ENCODE peak calls at places on chromosomes 11 and 22, in ten cellular contexts. V is transverse colon, A is Panc1, L is GM12878, M is K562, Q is breast epithelium, D is sigmoid colon, J is H1, W is prostate gland, C is suprapubic skin. O is an unnamed sample.

GRCh38 chr22:42425989-42426355 is 6.2 kb downstream of the NFAM1 start:
- DNase-seq in L (no peak), Q (no peak), A (no peak), C (no peak), M (peak; percentile 44), V (no peak), J (no peak), W (no peak), D (no peak), O (no peak)

GRCh38 chr11:87889126-87889525 is 286.1 kb downstream of the RAB38 start:
- DNase-seq in D (no peak), C (no peak), J (no peak), L (no peak), M (no peak), W (no peak), Q (no peak), A (no peak), V (no peak), O (no peak)

GRCh38 chr11:104339383-104339831 is 175.5 kb upstream of the PDGFD start:
- DNase-seq in L (no peak), Q (no peak), V (no peak), A (no peak), W (no peak), M (no peak), D (no peak), C (no peak), J (no peak), O (no peak)

GRCh38 chr22:27669798-27670599 is 131.6 kb downstream of the MN1 start:
- DNase-seq in J (no peak), D (no peak), V (no peak), M (peak; percentile 28), L (no peak), W (no peak), C (no peak), A (no peak), Q (no peak), O (peak; percentile 53)

GRCh38 chr11:61834278-61835004 is 6.3 kb downstream of the FADS2 start:
- DNase-seq in D (no peak), Q (no peak), V (no peak), C (no peak), W (no peak), A (no peak), L (peak; percentile 87), M (peak; percentile 94), J (no peak), O (peak; percentile 78)

GRCh38 chr22:50304528-50305392 is 2.7 kb downstream of the PLXNB2 start:
- DNase-seq in W (no peak), V (peak; percentile 56), C (no peak), L (no peak), J (no peak), D (peak; percentile 80), Q (peak; percentile 20), M (peak; percentile 64), A (no peak), O (no peak)

GRCh38 chr11:111308140-111308539 is 9.8 kb downstream of the POU2AF3 start:
- DNase-seq in Q (no peak), C (no peak), A (no peak), L (no peak), J (no peak), M (no peak), V (peak; percentile 87), D (no peak), W (no peak), O (no peak)

GRCh38 chr11:18384157-18384641 is 10.2 kb upstream of the LDHA start:
- DNase-seq in L (peak; percentile 51), D (peak; percentile 90), M (peak; percentile 22), C (peak; percentile 87), Q (peak; percentile 81), A (no peak), V (peak; percentile 85), J (no peak), W (peak; percentile 77), O (peak; percentile 76)

GRCh38 chr22:46629291-46629690 is 9.1 kb downstream of the GRAMD4 start:
- DNase-seq in D (no peak), L (no peak), W (no peak), Q (no peak), C (no peak), M (no peak), J (no peak), A (no peak), V (no peak), O (no peak)

GRCh38 chr11:63505857-63506528 is at the start of gene LGALS12:
- DNase-seq in L (no peak), M (peak; percentile 55), J (no peak), D (no peak), A (no peak), V (no peak), C (no peak), W (no peak), Q (no peak), O (no peak)

GRCh38 chr11:74680703-74681531 is 50.3 kb downstream of the CHRDL2 start:
- DNase-seq in L (no peak), A (no peak), M (no peak), C (peak; percentile 47), W (peak; percentile 18), Q (peak; percentile 16), J (no peak), V (peak; percentile 6), D (no peak), O (peak; percentile 51)

GRCh38 chr22:46577361-46578249 is 40.2 kb upstream of the CELSR1 start:
- DNase-seq in W (no peak), C (peak; percentile 71), Q (no peak), J (no peak), L (no peak), A (no peak), D (peak; percentile 71), V (peak; percentile 41), M (peak; percentile 66), O (peak; percentile 86)

GRCh38 chr22:35016909-35017308 is 49.0 kb upstream of the ISX start:
- DNase-seq in V (no peak), Q (no peak), A (no peak), W (no peak), C (no peak), M (no peak), J (no peak), L (no peak), D (no peak), O (no peak)

GRCh38 chr11:95653099-95653498 is 136.5 kb downstream of the FAM76B start:
- DNase-seq in W (no peak), L (no peak), Q (no peak), V (no peak), J (no peak), M (no peak), C (no peak), A (no peak), D (no peak), O (no peak)

GRCh38 chr11:122163420-122163819 is 47.4 kb upstream of the BLID start:
- DNase-seq in J (no peak), A (no peak), V (no peak), L (no peak), D (no peak), C (no peak), M (no peak), Q (no peak), W (no peak), O (no peak)

GRCh38 chr11:117793521-117793920 is 3.5 kb downstream of the DSCAML1 start:
- DNase-seq in L (no peak), V (no peak), C (no peak), W (no peak), A (no peak), D (no peak), M (no peak), J (no peak), Q (no peak), O (no peak)
- H3K27me3 ChIP-seq in L (peaks cover 4% of the 10 kb centered on the region), V (peaks cover 51% of the 10 kb centered on the region), C (peaks cover 59% of the 10 kb centered on the region), W (peaks cover 17% of the 10 kb centered on the region), A (peaks cover 35% of the 10 kb centered on the region), D (peaks cover 24% of the 10 kb centered on the region), M (peaks cover 20% of the 10 kb centered on the region), J (peaks cover 54% of the 10 kb centered on the region), Q (peaks cover 55% of the 10 kb centered on the region), O (peaks cover 6% of the 10 kb centered on the region)

GRCh38 chr11:31903225-31904074 is 92.3 kb upstream of the PAX6 start:
- DNase-seq in D (no peak), M (no peak), A (no peak), V (no peak), J (no peak), L (no peak), W (no peak), Q (no peak), C (no peak), O (no peak)
- TF ChIP-seq POLR2AphosphoS5 in D (no peak), M (no peak), A (no peak), V (no peak), J (no peak), L (no peak), W (no peak), Q (no peak), C (no peak), O (no peak)

DNA sequence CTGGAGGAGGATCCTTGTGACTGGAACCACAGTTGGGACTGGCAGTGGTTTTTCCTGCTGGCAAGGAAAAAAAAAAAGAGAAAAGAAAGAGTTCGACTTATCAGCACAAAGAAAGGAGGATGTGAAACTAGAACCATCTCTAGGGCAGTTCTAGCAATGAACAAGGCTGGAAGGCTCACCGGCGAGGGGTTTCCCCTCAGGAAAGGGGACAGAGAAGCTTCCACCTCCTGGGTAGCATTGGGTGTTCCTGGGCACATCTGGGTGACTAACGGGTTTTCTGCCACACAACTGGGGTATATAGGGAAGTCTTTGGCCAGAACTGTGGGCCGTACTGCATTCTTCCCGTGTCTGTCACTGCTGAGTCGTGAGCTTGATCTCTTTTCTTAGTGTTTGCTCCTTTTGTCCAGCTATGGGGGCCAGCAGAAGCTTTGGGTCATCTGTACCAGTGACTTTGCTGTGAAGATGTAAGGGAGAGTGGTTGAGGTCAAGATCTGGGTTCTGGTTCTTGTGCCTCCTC is 109.4 kb upstream of the OR4B1 start:
- DNase-seq in J (no peak), Q (no peak), D (no peak), A (no peak), C (no peak), L (peak; percentile 66), V (peak; percentile 57), W (no peak), M (no peak), O (peak; percentile 86)
- H3K4me3 ChIP-seq in J (no peak overlapping the region), Q (no peak overlapping the region), D (no peak overlapping the region), A (no peak overlapping the region), C (no peak overlapping the region), L (peak overlapping the region; percentile 2), V (no peak overlapping the region), W (no peak overlapping the region), M (no peak overlapping the region), O (no peak overlapping the region)

DNA sequence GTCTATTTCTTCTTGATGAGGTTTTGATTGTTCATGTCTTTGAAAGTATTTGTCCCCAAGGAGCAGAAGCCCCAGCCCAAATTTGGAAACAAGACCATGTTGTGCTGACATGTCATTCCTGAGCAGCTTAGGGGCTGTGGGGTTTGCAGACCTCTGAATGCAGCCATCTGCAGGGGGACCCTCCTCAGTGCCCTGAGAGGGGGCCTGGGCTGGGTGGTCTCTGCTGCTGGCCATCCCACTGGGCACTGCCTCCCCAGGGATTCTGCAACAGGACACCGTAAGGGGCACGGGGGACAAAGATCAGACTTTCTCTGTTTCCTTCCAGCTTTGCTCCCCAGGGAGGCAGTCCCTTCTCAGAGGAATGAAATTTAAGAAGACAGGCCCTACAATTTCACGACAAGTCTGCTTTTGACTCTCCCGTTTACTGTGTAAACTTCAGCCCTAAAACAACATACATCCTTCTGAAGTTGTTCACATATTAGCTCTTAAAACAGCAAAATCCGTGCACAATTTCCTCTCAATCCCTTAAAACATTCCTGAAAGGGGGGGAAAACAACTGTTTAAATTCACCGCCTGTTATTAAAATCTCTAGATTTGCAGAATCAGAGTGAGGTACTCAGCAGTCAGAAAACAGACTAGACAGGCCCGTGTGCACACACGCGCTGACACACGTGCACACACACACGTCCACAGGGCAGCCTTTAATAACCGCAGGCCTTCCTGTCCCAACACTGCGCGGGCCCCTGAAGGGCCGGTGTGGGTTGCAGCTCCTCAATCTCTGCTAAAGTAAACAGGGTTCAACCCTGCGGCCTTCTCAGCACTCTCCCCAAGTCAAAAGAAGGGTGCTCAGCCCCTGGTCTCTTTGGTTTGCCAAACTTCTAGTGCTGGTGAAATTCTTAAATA is 109.8 kb downstream of the KCNQ1 start:
- DNase-seq in W (no peak), J (no peak), L (no peak), A (no peak), V (peak; percentile 2), C (peak; percentile 21), Q (no peak), D (peak; percentile 51), M (no peak), O (peak; percentile 55)
- H3K27me3 ChIP-seq in W (no peaks in the 10 kb centered on the region), J (peaks cover 47% of the 10 kb centered on the region), L (no peaks in the 10 kb centered on the region), A (no peaks in the 10 kb centered on the region), V (no peaks in the 10 kb centered on the region), C (no peaks in the 10 kb centered on the region), Q (no peaks in the 10 kb centered on the region), D (no peaks in the 10 kb centered on the region), M (peaks cover 17% of the 10 kb centered on the region), O (no peaks in the 10 kb centered on the region)

O was measured in spleen.